ENCODE peak calls at places on chromosomes 1 and 21, in five cellular contexts. R, G, L, Y and P are unnamed samples.

GRCh38 chr1:160189649-160190625 is at the start of gene CASQ1:
- DNase-seq in R (no peak), G (peak; percentile 67), L (no peak), Y (peak; percentile 79), P (no peak)

GRCh38 chr1:23010734-23011449 is 4.8 kb downstream of the TEX46 start:
- DNase-seq in R (no peak), G (no peak), L (no peak), Y (no peak), P (no peak)

GRCh38 chr1:116580446-116581322 is 9.9 kb upstream of the CD58 start:
- DNase-seq in R (no peak), G (no peak), L (no peak), Y (no peak), P (no peak)

GRCh38 chr1:41221995-41222991 is 19.8 kb downstream of the SCMH1 start:
- DNase-seq in R (no peak), G (peak; percentile 22), L (no peak), Y (no peak), P (no peak)

GRCh38 chr1:93331412-93331811 is 14.3 kb upstream of the DR1 start:
- DNase-seq in R (no peak), G (no peak), L (no peak), Y (no peak), P (no peak)

GRCh38 chr1:6899621-6900020 is 114.4 kb downstream of the CAMTA1 start:
- DNase-seq in R (no peak), G (no peak), L (no peak), Y (no peak), P (no peak)

GRCh38 chr21:37341254-37341960 is 25.2 kb upstream of the DYRK1A start:
- DNase-seq in R (no peak), G (peak; percentile 62), L (no peak), Y (no peak), P (no peak)

GRCh38 chr1:166920561-166921475 is 44.8 kb upstream of the TADA1 start:
- DNase-seq in R (peak; percentile 79), G (no peak), L (no peak), Y (peak; percentile 63), P (peak; percentile 84)

GRCh38 chr1:220685879-220686278 is 4.3 kb upstream of the C1orf115 start:
- DNase-seq in R (peak; percentile 66), G (no peak), L (no peak), Y (no peak), P (no peak)

GRCh38 chr1:40257313-40257687 is 736 bp upstream of the ZMPSTE24 start:
- DNase-seq in R (peak; percentile 33), G (no peak), L (no peak), Y (no peak), P (no peak)

GRCh38 chr1:165717918-165718515 is 19.7 kb upstream of the ALDH9A1 start:
- DNase-seq in R (peak; percentile 86), G (peak; percentile 68), L (peak; percentile 49), Y (no peak), P (no peak)

GRCh38 chr1:228015276-228016180 is 8.7 kb downstream of the WNT3A start:
- DNase-seq in R (no peak), G (no peak), L (no peak), Y (no peak), P (no peak)

GRCh38 chr1:224211262-224211962 is 28.4 kb downstream of the DEGS1 start:
- DNase-seq in R (no peak), G (peak; percentile 62), L (no peak), Y (peak; percentile 48), P (no peak)

GRCh38 chr1:6386371-6386949 is 7.1 kb downstream of the ACOT7 start:
- DNase-seq in R (no peak), G (no peak), L (no peak), Y (no peak), P (no peak)

GRCh38 chr21:39961251-39961650 is 94.0 kb downstream of the PCP4 start:
- DNase-seq in R (no peak), G (no peak), L (no peak), Y (no peak), P (no peak)

GRCh38 chr1:111204211-111204883 is 3.9 kb upstream of the DENND2D start:
- DNase-seq in R (no peak), G (no peak), L (no peak), Y (no peak), P (peak; percentile 79)

GRCh38 chr1:230430499-230430898 is 4.4 kb upstream of the PGBD5 start:
- DNase-seq in R (no peak), G (no peak), L (no peak), Y (no peak), P (no peak)

GRCh38 chr1:49677706-49678105 is 346.0 kb downstream of the AGBL4 start:
- DNase-seq in R (no peak), G (no peak), L (no peak), Y (no peak), P (no peak)

GRCh38 chr21:24023936-24024335 is 1583.3 kb downstream of the MRPL39 start:
- DNase-seq in R (no peak), G (peak; percentile 17), L (no peak), Y (no peak), P (no peak)

GRCh38 chr1:93021539-93022134 is 57.4 kb upstream of the MTF2 start:
- DNase-seq in R (peak; percentile 64), G (peak; percentile 57), L (peak; percentile 65), Y (no peak), P (no peak)

GRCh38 chr1:201111156-201111555 is 1.1 kb downstream of the CACNA1S start:
- DNase-seq in R (no peak), G (no peak), L (no peak), Y (no peak), P (no peak)

GRCh38 chr1:32327204-32327603 is 8.8 kb downstream of the MARCKSL1 start:
- DNase-seq in R (no peak), G (no peak), L (no peak), Y (no peak), P (no peak)

GRCh38 chr1:162678439-162678838 is 46.2 kb downstream of the DDR2 start:
- DNase-seq in R (no peak), G (peak; percentile 53), L (no peak), Y (peak; percentile 80), P (no peak)

GRCh38 chr1:64965239-64966157 is 851 bp downstream of the JAK1 start:
- DNase-seq in R (peak; percentile 74), G (peak; percentile 71), L (no peak), Y (peak; percentile 90), P (peak; percentile 72)

GRCh38 chr1:88646852-88647645 is 37.0 kb upstream of the PKN2 start:
- DNase-seq in R (no peak), G (no peak), L (peak; percentile 9), Y (no peak), P (no peak)

GRCh38 chr1:36287595-36287994 is 18.6 kb upstream of the SH3D21 start:
- DNase-seq in R (no peak), G (no peak), L (no peak), Y (no peak), P (no peak)

GRCh38 chr1:203288351-203288894 is 16.9 kb upstream of the BTG2 start:
- DNase-seq in R (no peak), G (no peak), L (no peak), Y (no peak), P (no peak)
- H3K27ac ChIP-seq in R (no peak overlapping the region), G (no peak overlapping the region), L (no peak overlapping the region), Y (peak overlapping the region; percentile 94), P (peak overlapping the region; percentile 97)

GRCh38 chr21:42234026-42234425 is 15.1 kb downstream of the ABCG1 start:
- DNase-seq in R (peak; percentile 48), G (no peak), L (no peak), Y (no peak), P (no peak)

GRCh38 chr21:42234464-42235241 is 15.7 kb downstream of the ABCG1 start:
- DNase-seq in R (peak; percentile 86), G (peak; percentile 52), L (peak; percentile 93), Y (peak; percentile 88), P (peak; percentile 74)

GRCh38 chr21:42232176-42232825 is 13.4 kb downstream of the ABCG1 start:
- DNase-seq in R (no peak), G (no peak), L (no peak), Y (peak; percentile 61), P (no peak)

GRCh38 chr21:42231761-42232160 is 12.8 kb downstream of the ABCG1 start:
- DNase-seq in R (no peak), G (no peak), L (no peak), Y (peak; percentile 58), P (no peak)

DNA sequence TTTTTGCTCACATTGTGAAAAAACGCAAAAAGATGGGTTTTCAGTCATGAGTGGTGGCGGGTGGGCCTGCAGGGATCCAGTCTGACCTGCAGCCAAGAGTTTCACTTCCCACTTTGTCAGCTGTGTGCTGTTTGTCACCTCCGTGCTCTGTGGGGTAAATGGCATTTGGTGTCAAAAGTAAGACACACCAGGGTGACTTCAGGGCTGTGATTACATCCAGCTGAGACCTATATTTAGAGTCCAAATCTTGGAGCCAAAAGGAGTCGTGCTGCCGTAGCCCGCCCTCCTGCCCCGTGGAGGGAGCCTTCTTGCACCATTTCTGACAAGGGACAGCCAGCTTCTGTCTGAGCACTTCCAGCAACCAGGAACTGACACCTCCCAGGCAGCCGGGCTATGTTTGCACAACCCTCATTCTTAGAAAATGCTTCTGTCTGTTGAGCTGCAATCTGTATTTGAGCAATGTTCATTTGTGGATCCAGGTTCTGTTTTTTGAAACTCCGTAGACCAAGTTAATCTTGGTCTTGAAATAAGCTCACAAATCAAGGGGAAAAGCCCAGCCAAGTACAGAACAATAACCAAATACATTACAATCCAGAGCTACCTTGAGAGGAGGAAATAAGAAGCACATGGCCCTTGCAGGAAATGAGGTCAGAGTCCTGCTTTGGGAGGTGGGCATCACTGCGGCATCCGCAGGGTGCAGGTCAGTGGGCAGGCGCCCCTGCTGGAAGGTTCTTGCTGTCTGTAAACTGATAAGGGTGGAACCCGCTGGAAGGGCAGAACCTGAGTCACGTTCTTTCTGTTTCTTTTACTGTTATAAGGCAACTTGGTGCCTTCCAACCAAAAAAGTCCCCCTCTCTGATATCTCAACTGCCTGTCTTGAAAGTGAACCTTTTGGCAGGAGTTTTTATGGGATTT is 14.4 kb downstream of the ABCG1 start:
- DNase-seq in R (peak; percentile 49), G (peak; percentile 86), L (peak; percentile 55), Y (peak; percentile 98), P (no peak)
- TF ChIP-seq CTCF in R (peak; percentile 30), G (peak; percentile 39), L (peak; percentile 39), Y (peak; percentile 24), P (peak; percentile 21)

GRCh38 chr1:214552174-214552608 is 789 bp upstream of the PTPN14 start:
- DNase-seq in R (peak; percentile 97), G (peak; percentile 82), L (no peak), Y (peak; percentile 72), P (no peak)
- TF ChIP-seq POLR2AphosphoS5 in R (no peak), G (no peak), L (no peak), Y (no peak), P (peak; percentile 56)

GRCh38 chr1:8987881-8988617 is 38.2 kb downstream of the SLC2A7 start:
- DNase-seq in R (peak; percentile 67), G (peak; percentile 64), L (peak; percentile 86), Y (peak; percentile 72), P (peak; percentile 65)

GRCh38 chr1:8986814-8987190 is 39.4 kb downstream of the SLC2A7 start:
- DNase-seq in R (no peak), G (no peak), L (no peak), Y (no peak), P (no peak)

GRCh38 chr1:8989821-8990220 is 36.4 kb downstream of the SLC2A7 start:
- DNase-seq in R (no peak), G (no peak), L (no peak), Y (no peak), P (no peak)

GRCh38 chr1:8989061-8989460 is 37.2 kb downstream of the SLC2A7 start:
- DNase-seq in R (no peak), G (no peak), L (no peak), Y (no peak), P (no peak)

DNA sequence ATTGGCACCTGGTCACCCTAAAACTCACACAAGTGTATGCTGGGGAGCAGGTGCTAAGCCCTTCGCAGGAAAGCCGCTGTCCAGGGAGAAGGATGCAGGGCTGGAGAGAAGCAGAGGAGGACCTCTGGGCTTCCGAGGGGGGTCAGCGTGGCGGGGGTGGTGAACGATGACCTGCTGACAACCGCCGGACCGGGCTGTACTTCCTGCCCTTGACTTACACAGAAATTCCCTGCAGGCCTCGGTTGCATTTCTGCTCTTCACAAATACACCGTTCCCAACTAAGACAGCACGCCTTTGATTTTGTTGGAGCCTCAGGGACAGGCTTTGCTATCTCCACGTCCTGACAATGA is 37.6 kb downstream of the SLC2A7 start:
- DNase-seq in R (no peak), G (no peak), L (no peak), Y (no peak), P (no peak)
- H3K27ac ChIP-seq in R (no peak overlapping the region), G (no peak overlapping the region), L (no peak overlapping the region), Y (no peak overlapping the region), P (no peak overlapping the region)